ENCODE peak calls at places on chromosomes 11 and 22, in four cellular contexts. E is astrocyte, C is neural progenitor cell, L is HCT116. P is an unnamed sample.

GRCh38 chr11:119872911-119873310 is 143.9 kb upstream of the NECTIN1 start:
- DNase-seq in E (no peak), L (no peak), C (no peak), P (no peak)

GRCh38 chr11:107844041-107844440 is 14.5 kb downstream of the SLC35F2 start:
- DNase-seq in C (no peak), L (no peak), E (peak; percentile 76), P (no peak)

GRCh38 chr22:50530280-50530856 is 556 bp upstream of the TYMP start:
- DNase-seq in C (peak; percentile 52), E (peak; percentile 55), L (peak; percentile 73), P (no peak)

GRCh38 chr22:49883294-49883640 is 29.6 kb downstream of the ZBED4 start:
- DNase-seq in C (no peak), E (peak; percentile 24), L (no peak), P (no peak)

GRCh38 chr11:133966924-133967598 is 10.3 kb upstream of the IGSF9B start:
- DNase-seq in C (peak; percentile 67), L (no peak), E (no peak), P (peak; percentile 36)

GRCh38 chr22:43155789-43156188 is 4.4 kb downstream of the TSPO start:
- DNase-seq in L (no peak), C (no peak), E (no peak), P (no peak)

GRCh38 chr11:32213223-32213622 is 122.3 kb downstream of the RCN1 start:
- DNase-seq in C (no peak), E (peak; percentile 85), L (no peak), P (no peak)

GRCh38 chr22:48704335-48704734 is 1123.3 kb downstream of the BRD1 start:
- DNase-seq in L (no peak), E (no peak), C (no peak), P (no peak)

GRCh38 chr11:46385169-46386004 is 3.9 kb downstream of the MDK start:
- DNase-seq in C (no peak), L (no peak), E (no peak), P (no peak)

GRCh38 chr22:45308624-45309421 is 911 bp upstream of the FAM118A start:
- DNase-seq in C (peak; percentile 28), E (no peak), L (peak; percentile 23), P (peak; percentile 20)

GRCh38 chr11:78038697-78039313 is 15.7 kb upstream of the KCTD14 start:
- DNase-seq in E (peak; percentile 39), C (no peak), L (no peak), P (no peak)

GRCh38 chr11:19811391-19811790 is 98.8 kb downstream of the NAV2 start:
- DNase-seq in L (no peak), E (no peak), C (no peak), P (no peak)

GRCh38 chr22:19818264-19819208 is 36.1 kb downstream of the GNB1L start:
- DNase-seq in C (no peak), L (no peak), E (no peak), P (peak; percentile 2)

GRCh38 chr22:28112548-28113043 is 193.5 kb upstream of the PITPNB start:
- DNase-seq in L (peak; percentile 48), E (peak; percentile 55), C (peak; percentile 84), P (no peak)

GRCh38 chr11:31340903-31341572 is 28.5 kb downstream of the DCDC1 start:
- DNase-seq in E (peak; percentile 8), L (peak; percentile 26), C (peak; percentile 49), P (peak; percentile 11)

GRCh38 chr11:447923-448731 is 2.0 kb upstream of the PTDSS2 start:
- DNase-seq in E (peak; percentile 64), L (peak; percentile 80), C (peak; percentile 97), P (peak; percentile 95)

GRCh38 chr11:443542-444199 is 1.9 kb upstream of the ANO9 start:
- DNase-seq in E (no peak), L (no peak), C (no peak), P (no peak)

GRCh38 chr11:446886-447285 is 3.2 kb upstream of the PTDSS2 start:
- DNase-seq in L (no peak), C (no peak), E (no peak), P (no peak)

GRCh38 chr11:444397-445144 is 2.8 kb upstream of the ANO9 start:
- DNase-seq in L (no peak), E (peak; percentile 18), C (no peak), P (no peak)

GRCh38 chr11:445765-446588 is 4.1 kb upstream of the PTDSS2 start:
- DNase-seq in E (no peak), C (no peak), L (no peak), P (no peak)
- H3K27ac ChIP-seq in E (no peak overlapping the region), C (no peak overlapping the region), L (no peak overlapping the region), P (no peak overlapping the region)

DNA sequence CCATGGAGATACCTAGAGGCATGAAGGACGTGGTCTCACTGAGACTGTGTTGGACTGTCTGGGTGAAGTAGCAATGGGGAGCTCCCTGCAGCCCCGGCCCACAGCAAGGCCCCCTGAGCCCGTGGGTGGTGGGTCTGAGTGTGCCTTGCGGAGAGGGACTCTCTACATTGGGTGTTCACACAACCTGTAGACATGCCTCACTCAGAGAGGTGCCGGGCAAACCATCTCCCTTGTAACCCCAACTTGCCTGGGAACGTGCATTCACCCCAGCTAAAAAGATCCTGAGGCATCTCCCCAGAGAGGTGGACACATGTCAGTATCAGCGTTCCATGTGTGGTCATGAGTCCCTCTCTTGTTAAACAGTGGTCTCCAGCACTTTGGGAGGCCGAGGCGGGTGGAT is 2.1 kb downstream of the VPREB1 start:
- DNase-seq in C (no peak), E (no peak), L (no peak), P (no peak)
- H3K4me1 ChIP-seq in C (no peaks in the 10 kb centered on the region), E (no peaks in the 10 kb centered on the region), L (no peaks in the 10 kb centered on the region), P (peaks cover 59% of the 10 kb centered on the region)

DNA sequence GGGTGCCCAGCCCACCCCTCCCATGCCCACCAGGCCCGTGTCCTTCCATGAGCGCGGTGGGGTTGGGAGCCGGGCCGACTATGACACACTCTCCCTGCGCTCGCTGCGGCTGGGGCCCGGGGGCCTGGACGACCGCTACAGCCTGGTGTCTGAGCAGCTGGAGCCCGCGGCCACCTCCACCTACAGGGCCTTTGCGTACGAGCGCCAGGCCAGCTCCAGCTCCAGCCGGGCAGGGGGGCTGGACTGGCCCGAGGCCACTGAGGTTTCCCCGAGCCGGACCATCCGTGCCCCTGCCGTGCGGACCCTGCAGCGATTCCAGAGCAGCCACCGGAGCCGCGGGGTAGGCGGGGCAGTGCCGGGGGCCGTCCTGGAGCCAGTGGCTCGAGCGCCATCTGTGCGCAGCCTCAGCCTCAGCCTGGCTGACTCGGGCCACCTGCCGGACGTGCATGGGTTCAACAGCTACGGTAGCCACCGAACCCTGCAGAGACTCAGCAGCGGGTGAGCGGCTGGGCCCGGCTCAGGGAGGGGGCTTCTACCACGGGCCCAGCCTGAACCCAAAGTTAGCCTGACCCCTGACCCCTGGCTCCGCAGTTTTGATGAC is 3.0 kb downstream of the PKP3 start:
- DNase-seq in E (peak; percentile 52), L (no peak), C (no peak), P (no peak)
- H2AFZ ChIP-seq in E (peak overlapping the region; percentile 92), L (no peak overlapping the region), C (no peak overlapping the region), P (no peak overlapping the region)

GRCh38 chr11:34327804-34328631 is 29.8 kb downstream of the ABTB2 start:
- DNase-seq in E (no peak), C (no peak), L (no peak), P (no peak)

GRCh38 chr11:34330653-34331052 is 27.2 kb downstream of the ABTB2 start:
- DNase-seq in L (no peak), C (no peak), E (no peak), P (no peak)

GRCh38 chr11:34329876-34330275 is 27.9 kb downstream of the ABTB2 start:
- DNase-seq in L (no peak), C (no peak), E (no peak), P (no peak)

GRCh38 chr11:34331329-34331728 is 26.5 kb downstream of the ABTB2 start:
- DNase-seq in E (peak; percentile 77), L (no peak), C (no peak), P (no peak)

GRCh38 chr11:34328632-34328910 is 29.2 kb downstream of the ABTB2 start:
- DNase-seq in E (no peak), C (no peak), L (no peak), P (no peak)
- H3K27ac ChIP-seq in E (no peak overlapping the region), C (no peak overlapping the region), L (no peak overlapping the region), P (no peak overlapping the region)

DNA sequence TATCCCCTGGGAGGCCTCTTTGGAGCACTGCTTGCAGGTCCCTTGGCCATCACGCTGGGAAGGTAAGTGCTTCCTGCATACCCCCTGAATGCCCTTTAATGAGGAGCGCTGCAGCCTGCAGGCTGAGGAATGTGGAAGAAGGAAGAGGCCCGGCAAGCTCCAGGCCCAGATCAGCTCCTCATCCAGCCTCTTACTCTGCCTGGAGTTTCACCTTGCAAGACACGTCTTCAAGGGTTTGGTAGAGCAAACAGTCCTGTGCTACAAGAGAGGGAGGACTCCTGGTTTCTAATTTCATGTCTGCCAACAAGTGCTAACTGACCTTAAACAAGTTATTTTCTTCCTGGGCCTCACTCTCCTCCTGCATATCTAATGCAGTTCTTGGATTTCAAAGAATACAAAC is 10.9 kb downstream of the SLC2A11 start:
- DNase-seq in L (no peak), C (no peak), E (no peak), P (no peak)
- H3K4me1 ChIP-seq in L (no peaks in the 10 kb centered on the region), C (no peaks in the 10 kb centered on the region), E (no peaks in the 10 kb centered on the region), P (no peaks in the 10 kb centered on the region)

DNA sequence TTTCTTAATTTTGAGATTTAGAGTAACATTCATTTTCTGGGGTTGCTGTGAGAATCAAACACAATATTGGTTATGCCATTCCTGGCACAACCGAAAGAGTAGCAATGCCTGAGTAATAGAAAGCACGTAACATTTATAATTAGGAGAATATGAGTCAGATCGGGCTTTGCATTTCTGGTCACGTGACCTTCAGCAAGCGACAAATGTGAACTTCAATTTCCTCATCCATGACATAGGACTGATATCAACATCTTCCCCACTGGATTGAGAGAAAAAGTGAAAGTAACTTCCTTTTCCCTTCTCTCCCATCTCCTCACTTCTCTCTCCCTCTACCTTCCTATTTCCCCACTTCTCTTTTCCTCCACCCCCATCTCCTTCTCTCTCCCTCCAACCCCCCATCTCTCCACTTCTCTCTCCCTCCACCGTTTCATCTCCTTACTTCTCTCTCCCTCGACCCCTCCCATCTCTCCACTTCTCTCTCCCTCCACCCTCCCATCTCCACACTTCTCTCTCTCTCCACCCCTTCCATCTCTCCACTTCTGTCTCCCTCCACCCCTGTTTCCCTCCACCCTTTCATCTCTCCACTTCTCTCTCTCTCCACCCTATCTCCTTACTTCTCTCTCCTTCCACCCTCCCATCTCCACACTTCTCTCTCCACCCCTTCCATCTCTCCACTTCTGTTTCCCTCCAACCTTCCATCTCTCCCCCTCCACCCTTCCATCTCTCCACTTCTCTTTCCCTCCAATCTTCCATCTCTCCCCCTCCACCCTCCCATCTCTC is 33.5 kb upstream of the CAT start:
- DNase-seq in E (peak; percentile 45), L (no peak), C (no peak), P (no peak)
- H2AFZ ChIP-seq in E (peak overlapping the region; percentile 24), L (no peak overlapping the region), C (no peak overlapping the region), P (no peak overlapping the region)

DNA sequence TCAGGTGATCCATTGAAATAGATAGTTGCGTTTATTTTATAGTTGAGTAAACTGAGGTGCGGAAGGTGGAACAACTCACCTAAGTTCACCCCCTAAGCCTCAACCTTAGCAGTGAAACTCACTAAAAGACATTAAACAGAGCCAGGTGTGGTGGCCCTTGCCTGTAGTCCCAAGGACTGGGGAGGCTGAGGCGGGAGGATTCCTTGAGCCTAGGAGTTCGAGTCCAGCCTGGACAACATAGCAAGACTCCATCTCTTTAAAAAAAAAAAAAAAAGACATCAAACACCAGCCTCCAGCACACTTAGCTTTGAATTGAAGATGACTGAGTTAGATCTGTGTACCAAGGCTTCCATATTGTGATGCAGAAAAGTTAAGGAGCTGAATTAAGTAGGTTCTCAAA is 845 bp upstream of the RAB36 start:
- DNase-seq in E (no peak), C (no peak), L (no peak), P (no peak)
- H3K27ac ChIP-seq in E (no peak overlapping the region), C (no peak overlapping the region), L (no peak overlapping the region), P (no peak overlapping the region)

GRCh38 chr22:20987375-20987774 is 5.3 kb downstream of the LZTR1 start:
- DNase-seq in L (no peak), C (no peak), E (no peak), P (no peak)
- H3K4me1 ChIP-seq in L (peaks cover 3% of the 10 kb centered on the region), C (peaks cover 6% of the 10 kb centered on the region), E (peaks cover 14% of the 10 kb centered on the region), P (peaks cover 17% of the 10 kb centered on the region)

P was measured in DND-41.